ENCODE peak calls at places on chromosomes 5 and 9, in nine cellular contexts. Q is naive thymus-derived CD4-positive, alpha-beta T cell; C is IMR-90; P is psoas muscle; G is right cardiac atrium; H is transverse colon; K is upper lobe of right lung; B is PC-9; F is sigmoid colon. O is an unnamed sample.

GRCh38 chr9:18941060-18941746 is 91.8 kb downstream of the SAXO1 start:
- DNase-seq in K (no peak), F (no peak), G (no peak), B (no peak), Q (no peak), P (no peak), H (no peak), C (no peak), O (peak; percentile 15)

GRCh38 chr9:137972355-137972987 is 94.9 kb downstream of the CACNA1B start:
- DNase-seq in F (peak; percentile 47), P (no peak), G (no peak), C (no peak), Q (no peak), H (no peak), B (no peak), K (peak; percentile 40), O (no peak)

GRCh38 chr5:124980174-124980941 is 233.9 kb upstream of the ZNF608 start:
- DNase-seq in Q (no peak), K (no peak), G (no peak), B (no peak), F (no peak), C (no peak), P (no peak), H (no peak), O (no peak)

GRCh38 chr5:134240421-134240962 is 14.6 kb upstream of the PPP2CA start:
- DNase-seq in H (no peak), G (no peak), P (no peak), Q (no peak), F (no peak), K (no peak), B (no peak), C (peak; percentile 90), O (peak; percentile 61)

GRCh38 chr5:93583525-93583798 is 440 bp downstream of the NR2F1 start:
- DNase-seq in P (no peak), Q (no peak), H (no peak), B (no peak), C (peak; percentile 53), G (no peak), K (no peak), F (no peak), O (no peak)

GRCh38 chr5:76326559-76327351 is 76.3 kb upstream of the IQGAP2 start:
- DNase-seq in F (no peak), G (no peak), B (no peak), P (no peak), C (no peak), Q (no peak), H (no peak), K (no peak), O (no peak)

GRCh38 chr5:167104351-167104750 is 1187.1 kb upstream of the WWC1 start:
- DNase-seq in P (no peak), B (no peak), K (no peak), C (no peak), H (no peak), G (no peak), F (no peak), Q (no peak), O (no peak)

GRCh38 chr5:159819671-159820411 is 96.4 kb upstream of the ADRA1B start:
- DNase-seq in G (peak; percentile 70), C (no peak), P (peak; percentile 66), K (peak; percentile 73), B (peak; percentile 95), F (peak; percentile 93), H (peak; percentile 62), Q (no peak), O (peak; percentile 35)

GRCh38 chr9:126347911-126348760 is 21.5 kb downstream of the MVB12B start:
- DNase-seq in B (peak; percentile 68), Q (no peak), P (no peak), K (peak; percentile 84), F (no peak), H (peak; percentile 74), G (no peak), C (no peak), O (no peak)

GRCh38 chr5:475704-476101 is 32.7 kb downstream of the EXOC3 start:
- DNase-seq in B (no peak), G (peak; percentile 18), P (peak; percentile 11), C (no peak), K (no peak), H (no peak), Q (no peak), F (peak; percentile 53), O (no peak)

GRCh38 chr5:176538505-176538806 is 1.3 kb upstream of the RNF44 start:
- DNase-seq in G (no peak), Q (no peak), K (no peak), P (no peak), B (no peak), C (no peak), F (no peak), H (no peak), O (no peak)

GRCh38 chr5:16736158-16736994 is 119.6 kb upstream of the RETREG1 start:
- DNase-seq in P (no peak), F (no peak), B (peak; percentile 96), H (peak; percentile 68), Q (no peak), K (peak; percentile 69), G (no peak), C (peak; percentile 87), O (no peak)

GRCh38 chr5:39217365-39218281 is 1.7 kb downstream of the FYB1 start:
- DNase-seq in H (peak; percentile 79), K (peak; percentile 72), B (peak; percentile 80), P (peak; percentile 72), C (peak; percentile 80), G (peak; percentile 71), F (peak; percentile 93), Q (peak; percentile 83), O (peak; percentile 74)

GRCh38 chr9:107644774-107645463 is 155.3 kb upstream of the KLF4 start:
- DNase-seq in P (peak; percentile 38), H (peak; percentile 28), B (no peak), Q (no peak), F (peak; percentile 82), G (peak; percentile 67), C (no peak), K (peak; percentile 72), O (peak; percentile 43)

DNA sequence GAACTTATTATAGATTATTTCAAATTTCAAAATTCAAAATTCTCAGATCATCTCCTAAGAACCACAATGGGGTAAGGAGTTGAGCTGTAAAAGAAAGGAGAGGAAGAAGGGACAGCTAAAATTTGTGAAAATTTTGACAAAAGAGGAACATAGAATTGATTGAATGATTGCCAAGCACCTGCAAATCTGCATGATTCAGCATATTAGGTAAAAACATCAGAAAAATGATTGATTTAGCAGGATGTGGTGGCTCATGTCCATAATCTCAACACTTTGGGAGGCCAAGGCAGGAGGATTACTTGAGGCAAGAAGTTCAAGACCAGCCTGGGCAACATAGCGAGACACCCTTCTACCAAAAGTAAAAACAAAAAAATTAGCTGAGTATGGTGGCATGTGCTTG is 14.3 kb downstream of the TMEM161B start:
- DNase-seq in H (no peak), P (no peak), G (no peak), B (no peak), F (no peak), Q (no peak), K (no peak), C (no peak), O (no peak)
- H3K4me1 ChIP-seq in H (no peaks in the 10 kb centered on the region), P (peaks cover 6% of the 10 kb centered on the region), G (peaks cover 7% of the 10 kb centered on the region), B (peaks cover 20% of the 10 kb centered on the region), F (no peaks in the 10 kb centered on the region), Q (peaks cover 7% of the 10 kb centered on the region), K (no peaks in the 10 kb centered on the region), C (no peaks in the 10 kb centered on the region), O (peaks cover 8% of the 10 kb centered on the region)

GRCh38 chr5:81750308-81751008 is 439 bp downstream of the SSBP2 start:
- DNase-seq in Q (peak; percentile 42), H (peak; percentile 32), P (no peak), C (no peak), G (no peak), K (peak; percentile 67), F (no peak), B (no peak), O (no peak)
- H3K27ac ChIP-seq in Q (peak overlapping the region; percentile 87), H (peak overlapping the region; percentile 99), P (peak overlapping the region; percentile 95), C (peak overlapping the region; percentile 72), G (peak overlapping the region; percentile 65), K (peak overlapping the region; percentile 99), F (peak overlapping the region; percentile 95), B (no peak overlapping the region), O (peak overlapping the region; percentile 90)

DNA sequence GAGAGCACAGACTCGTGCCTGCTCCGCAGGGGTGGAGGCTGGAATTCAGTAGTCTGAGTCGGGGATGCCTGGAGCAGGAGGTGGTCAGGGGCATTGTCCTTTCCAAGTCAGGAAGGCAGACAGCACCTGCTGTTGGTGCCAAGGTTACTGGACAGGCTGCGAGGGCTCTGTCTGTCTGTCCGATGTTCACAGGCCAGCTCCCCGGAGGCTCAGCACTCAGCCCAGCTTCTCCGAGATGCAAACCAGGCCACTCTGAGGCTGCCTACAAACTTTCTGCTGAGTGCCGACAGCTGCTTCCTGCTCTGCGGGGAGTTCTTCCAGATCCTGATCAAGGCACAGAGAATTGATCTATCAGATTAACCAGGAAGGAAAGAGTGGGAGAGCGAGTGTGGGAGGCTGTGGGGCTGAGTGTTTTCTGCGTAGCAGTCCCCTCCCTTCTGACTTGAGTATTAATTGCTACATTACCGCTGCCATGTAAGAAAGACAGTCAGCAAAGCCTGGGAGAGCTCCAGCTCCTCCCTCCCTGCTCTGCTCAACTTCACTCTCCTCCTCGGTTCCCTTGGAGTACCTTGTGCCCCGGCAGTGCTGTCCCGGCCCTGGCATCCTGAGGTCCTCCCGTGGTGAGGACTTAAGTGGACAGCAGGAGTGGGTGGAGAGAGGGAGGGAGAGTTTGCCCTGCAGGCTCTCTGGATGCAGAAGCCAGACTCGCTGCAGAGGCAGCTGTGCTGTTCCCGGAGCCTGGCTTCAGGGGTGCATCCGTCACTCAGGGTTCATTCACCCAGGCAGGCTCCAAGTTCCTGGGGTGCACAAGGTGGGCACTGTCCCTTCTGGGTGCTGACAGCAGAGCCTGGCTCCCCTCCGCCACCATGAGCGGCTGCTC is 35.9 kb downstream of the KCNMB1 start:
- DNase-seq in C (no peak), G (no peak), H (no peak), Q (no peak), B (no peak), F (peak; percentile 80), P (no peak), K (no peak), O (no peak)
- H3K27me3 ChIP-seq in C (peaks cover 3% of the 10 kb centered on the region), G (no peaks in the 10 kb centered on the region), H (no peaks in the 10 kb centered on the region), Q (no peaks in the 10 kb centered on the region), B (peaks cover 66% of the 10 kb centered on the region), F (no peaks in the 10 kb centered on the region), P (peaks cover 9% of the 10 kb centered on the region), K (peaks cover 15% of the 10 kb centered on the region), O (peaks cover 33% of the 10 kb centered on the region)

GRCh38 chr9:92952861-92953620 is 5.7 kb downstream of the FGD3 start:
- DNase-seq in G (no peak), B (peak; percentile 80), F (no peak), P (no peak), H (no peak), C (no peak), Q (no peak), K (peak; percentile 11), O (no peak)

GRCh38 chr9:92950359-92950955 is 3.1 kb downstream of the FGD3 start:
- DNase-seq in C (no peak), K (peak; percentile 51), G (no peak), B (no peak), Q (no peak), F (no peak), H (no peak), P (no peak), O (no peak)

GRCh38 chr9:92949266-92949982 is 2.1 kb downstream of the FGD3 start:
- DNase-seq in F (no peak), C (no peak), K (peak; percentile 45), G (no peak), B (no peak), P (no peak), Q (no peak), H (no peak), O (no peak)

GRCh38 chr9:92954886-92955285 is 7.6 kb downstream of the FGD3 start:
- DNase-seq in P (no peak), G (no peak), Q (no peak), B (no peak), C (no peak), K (peak; percentile 10), H (no peak), F (no peak), O (no peak)

GRCh38 chr9:92954078-92954861 is 6.9 kb downstream of the FGD3 start:
- DNase-seq in F (no peak), C (no peak), K (peak; percentile 48), P (no peak), G (peak; percentile 63), H (peak; percentile 81), B (peak; percentile 90), Q (peak; percentile 87), O (no peak)
- H3K4me1 ChIP-seq in F (no peaks in the 10 kb centered on the region), C (no peaks in the 10 kb centered on the region), K (peaks cover 19% of the 10 kb centered on the region), P (no peaks in the 10 kb centered on the region), G (peaks cover 2% of the 10 kb centered on the region), H (peaks cover 10% of the 10 kb centered on the region), B (peaks cover 52% of the 10 kb centered on the region), Q (peaks cover 52% of the 10 kb centered on the region), O (peaks cover 7% of the 10 kb centered on the region)